ENCODE peak calls at places on chromosomes 13 and 19, in nine cellular contexts. U is colonic mucosa, I is PC-3, J is fibroblast of lung, P is psoas muscle, S is stomach, Z is transverse colon, K is lung, B is ascending aorta. L is an unnamed sample.

GRCh38 chr13:112899618-112900600 is 69.1 kb upstream of the MCF2L start:
- DNase-seq in U (no peak), I (no peak), J (no peak), P (peak; percentile 39), S (no peak), Z (peak; percentile 7), K (no peak), B (peak; percentile 31), L (no peak)

GRCh38 chr19:48308695-48309586 is 16.4 kb upstream of the EMP3 start:
- DNase-seq in U (no peak), I (no peak), J (no peak), P (no peak), S (no peak), Z (no peak), K (no peak), B (no peak), L (no peak)

GRCh38 chr13:98495627-98496238 is 81.2 kb downstream of the STK24 start:
- DNase-seq in U (no peak), I (no peak), J (no peak), P (no peak), S (no peak), Z (no peak), K (no peak), B (no peak), L (no peak)

GRCh38 chr19:55870736-55871135 is 34.4 kb downstream of the NLRP4 start:
- DNase-seq in U (no peak), I (no peak), J (no peak), P (no peak), S (no peak), Z (no peak), K (no peak), B (no peak), L (no peak)

GRCh38 chr19:1374250-1374577 is 9.5 kb upstream of the NDUFS7 start:
- DNase-seq in U (no peak), I (no peak), J (no peak), P (no peak), S (no peak), Z (no peak), K (no peak), B (no peak), L (no peak)

GRCh38 chr19:18743281-18743825 is 47.8 kb downstream of the COMP start:
- DNase-seq in U (peak; percentile 81), I (no peak), J (peak; percentile 58), P (peak; percentile 67), S (peak; percentile 92), Z (peak; percentile 70), K (peak; percentile 59), B (no peak), L (no peak)

GRCh38 chr19:3440082-3440481 is 40.2 kb downstream of the SMIM24 start:
- DNase-seq in U (peak; percentile 75), I (peak; percentile 42), J (no peak), P (peak; percentile 82), S (peak; percentile 57), Z (peak; percentile 69), K (peak; percentile 50), B (no peak), L (peak; percentile 50)

GRCh38 chr19:50001775-50002174 is 23.4 kb downstream of the VRK3 start:
- DNase-seq in U (no peak), I (no peak), J (no peak), P (no peak), S (no peak), Z (no peak), K (no peak), B (no peak), L (no peak)

GRCh38 chr19:3969435-3970312 is 1.2 kb downstream of the DAPK3 start:
- DNase-seq in U (no peak), I (peak; percentile 85), J (peak; percentile 91), P (peak; percentile 78), S (peak; percentile 57), Z (no peak), K (no peak), B (peak; percentile 89), L (peak; percentile 49)

GRCh38 chr13:48790199-48790598 is 136.5 kb downstream of the CYSLTR2 start:
- DNase-seq in U (no peak), I (no peak), J (no peak), P (no peak), S (no peak), Z (no peak), K (no peak), B (no peak), L (no peak)

GRCh38 chr19:19155495-19156219 is 14.4 kb downstream of the MEF2B start:
- DNase-seq in U (no peak), I (no peak), J (no peak), P (no peak), S (peak; percentile 38), Z (peak; percentile 69), K (no peak), B (no peak), L (no peak)

GRCh38 chr19:9786342-9786741 is 17.8 kb upstream of the ZNF846 start:
- DNase-seq in U (peak; percentile 31), I (no peak), J (no peak), P (no peak), S (no peak), Z (peak; percentile 23), K (peak; percentile 38), B (no peak), L (no peak)

GRCh38 chr19:37991176-37991835 is 84.3 kb downstream of the SIPA1L3 start:
- DNase-seq in U (no peak), I (no peak), J (no peak), P (no peak), S (no peak), Z (no peak), K (no peak), B (no peak), L (no peak)

GRCh38 chr13:67230774-67231480 is 791 bp upstream of the PCDH9 start:
- DNase-seq in U (peak; percentile 41), I (peak; percentile 35), J (peak; percentile 77), P (peak; percentile 77), S (peak; percentile 67), Z (peak; percentile 39), K (peak; percentile 55), B (peak; percentile 71), L (peak; percentile 38)

GRCh38 chr19:49473868-49474544 is at the start of gene FLT3LG:
- DNase-seq in U (peak; percentile 77), I (peak; percentile 77), J (peak; percentile 53), P (peak; percentile 87), S (peak; percentile 79), Z (peak; percentile 83), K (peak; percentile 77), B (peak; percentile 88), L (peak; percentile 90)

GRCh38 chr19:48683349-48683748 is 10.5 kb upstream of the NTN5 start:
- DNase-seq in U (no peak), I (no peak), J (peak; percentile 55), P (peak; percentile 78), S (no peak), Z (no peak), K (peak; percentile 61), B (no peak), L (no peak)

GRCh38 chr13:46679369-46680180 is 117.4 kb downstream of the ESD start:
- DNase-seq in U (no peak), I (no peak), J (peak; percentile 32), P (no peak), S (no peak), Z (peak; percentile 42), K (no peak), B (no peak), L (no peak)

GRCh38 chr13:92967923-92968322 is 258.7 kb upstream of the GPC6 start:
- DNase-seq in U (no peak), I (peak; percentile 40), J (peak; percentile 8), P (no peak), S (no peak), Z (no peak), K (no peak), B (no peak), L (no peak)

GRCh38 chr19:38710416-38710702 is 33.9 kb downstream of the CAPN12 start:
- DNase-seq in U (no peak), I (no peak), J (no peak), P (no peak), S (no peak), Z (no peak), K (no peak), B (no peak), L (no peak)

GRCh38 chr13:81676008-81676407 is 1335.1 kb upstream of the SPRY2 start:
- DNase-seq in U (no peak), I (no peak), J (no peak), P (no peak), S (no peak), Z (no peak), K (no peak), B (no peak), L (no peak)

GRCh38 chr19:14544977-14545715 is 15.8 kb downstream of the TECR start:
- DNase-seq in U (no peak), I (no peak), J (peak; percentile 30), P (peak; percentile 98), S (no peak), Z (peak; percentile 42), K (peak; percentile 46), B (no peak), L (no peak)

GRCh38 chr19:31838163-31838798 is 489.0 kb upstream of the TSHZ3 start:
- DNase-seq in U (no peak), I (no peak), J (peak; percentile 7), P (no peak), S (no peak), Z (no peak), K (no peak), B (no peak), L (no peak)
- H3K9me3 ChIP-seq in U (no peaks in the 10 kb centered on the region), I (peaks cover 3% of the 10 kb centered on the region), J (no peaks in the 10 kb centered on the region), P (peaks cover 4% of the 10 kb centered on the region), S (peaks cover 36% of the 10 kb centered on the region), Z (no peaks in the 10 kb centered on the region), K (peaks cover 5% of the 10 kb centered on the region), B (peaks cover 8% of the 10 kb centered on the region), L (no peaks in the 10 kb centered on the region)

GRCh38 chr13:39451860-39452301 is 151.1 kb downstream of the LHFPL6 start:
- DNase-seq in U (no peak), I (no peak), J (peak; percentile 37), P (peak; percentile 67), S (no peak), Z (peak; percentile 11), K (no peak), B (no peak), L (peak; percentile 24)
- H3K27ac ChIP-seq in U (no peak overlapping the region), I (no peak overlapping the region), J (no peak overlapping the region), P (peak overlapping the region; percentile 27), S (peak overlapping the region; percentile 47), Z (peak overlapping the region; percentile 58), K (no peak overlapping the region), B (no peak overlapping the region), L (no peak overlapping the region)

GRCh38 chr19:29303035-29303706 is 90.2 kb upstream of the UQCRFS1 start:
- DNase-seq in U (no peak), I (no peak), J (no peak), P (no peak), S (no peak), Z (no peak), K (no peak), B (no peak), L (peak; percentile 7)
- H3K27me3 ChIP-seq in U (no peaks in the 10 kb centered on the region), I (peaks cover 5% of the 10 kb centered on the region), J (no peaks in the 10 kb centered on the region), P (peaks cover 2% of the 10 kb centered on the region), S (peaks cover 40% of the 10 kb centered on the region), Z (peaks cover 4% of the 10 kb centered on the region), K (no peaks in the 10 kb centered on the region), B (no peaks in the 10 kb centered on the region), L (peaks cover 4% of the 10 kb centered on the region)

DNA sequence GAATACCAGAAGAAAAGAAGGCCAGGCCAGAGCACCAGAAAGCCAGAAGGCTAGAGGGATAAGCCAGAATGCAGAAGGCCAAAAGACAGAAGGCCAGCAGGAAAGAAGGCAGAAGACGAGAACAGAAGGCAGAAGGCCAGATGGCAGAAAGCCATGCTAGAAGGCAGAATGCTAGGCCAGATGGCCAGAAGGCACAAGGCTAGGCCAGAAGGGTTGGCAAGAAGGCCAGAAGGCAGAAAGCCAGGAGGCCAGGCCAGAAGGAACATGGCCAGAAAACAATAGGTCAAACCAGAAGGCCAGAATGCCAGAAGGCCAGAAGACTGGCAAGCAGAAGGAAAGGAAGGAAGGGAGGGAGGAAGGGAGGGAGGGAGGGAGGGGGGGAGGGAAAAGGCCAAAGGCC is 188.8 kb downstream of the TUBA3C start:
- DNase-seq in U (no peak), I (no peak), J (no peak), P (peak; percentile 54), S (peak; percentile 77), Z (no peak), K (no peak), B (no peak), L (no peak)
- H3K9me3 ChIP-seq in U (no peaks in the 10 kb centered on the region), I (peaks cover 41% of the 10 kb centered on the region), J (no peaks in the 10 kb centered on the region), P (no peaks in the 10 kb centered on the region), S (peaks cover 50% of the 10 kb centered on the region), Z (peaks cover 18% of the 10 kb centered on the region), K (no peaks in the 10 kb centered on the region), B (peaks cover 6% of the 10 kb centered on the region), L (peaks cover 15% of the 10 kb centered on the region)